ENCODE peak calls at places on chromosomes 13 and 19, in five cellular contexts. T, A, X, B and C are unnamed samples.

GRCh38 chr13:99353836-99354235 is 46.6 kb upstream of the GPR183 start:
- DNase-seq in T (no peak), A (no peak), X (no peak), B (no peak), C (no peak)

GRCh38 chr19:13847900-13848677 is 28.8 kb upstream of the NANOS3 start:
- DNase-seq in T (no peak), A (peak; percentile 14), X (no peak), B (no peak), C (no peak)

GRCh38 chr13:102187313-102187712 is 214.5 kb downstream of the FGF14 start:
- DNase-seq in T (no peak), A (no peak), X (no peak), B (no peak), C (no peak)

GRCh38 chr19:48121066-48121465 is 10.4 kb upstream of the PLA2G4C start:
- DNase-seq in T (no peak), A (no peak), X (no peak), B (no peak), C (no peak)

GRCh38 chr13:51397262-51397933 is 55.4 kb downstream of the INTS6 start:
- DNase-seq in T (no peak), A (peak; percentile 3), X (no peak), B (no peak), C (peak; percentile 9)

GRCh38 chr19:32041681-32042292 is 303.6 kb upstream of the ZNF507 start:
- DNase-seq in T (peak; percentile 38), A (peak; percentile 72), X (no peak), B (peak; percentile 55), C (peak; percentile 40)

GRCh38 chr19:11736696-11737095 is 2.0 kb downstream of the ZNF823 start:
- DNase-seq in T (peak; percentile 75), A (peak; percentile 21), X (peak; percentile 40), B (no peak), C (peak; percentile 99)

GRCh38 chr13:78319101-78319627 is 284.2 kb downstream of the POU4F1 start:
- DNase-seq in T (no peak), A (peak; percentile 0), X (no peak), B (no peak), C (no peak)

GRCh38 chr13:99996177-99996705 is 14.7 kb downstream of the ZIC2 start:
- DNase-seq in T (no peak), A (no peak), X (no peak), B (no peak), C (no peak)

GRCh38 chr13:102399791-102400618 is 1.8 kb downstream of the FGF14 start:
- DNase-seq in T (no peak), A (peak; percentile 78), X (no peak), B (peak; percentile 38), C (no peak)

GRCh38 chr19:47340477-47341208 is 8.5 kb upstream of the DHX34 start:
- DNase-seq in T (no peak), A (no peak), X (no peak), B (no peak), C (no peak)

GRCh38 chr13:66992183-66992582 is 238.0 kb downstream of the PCDH9 start:
- DNase-seq in T (no peak), A (no peak), X (no peak), B (no peak), C (no peak)

GRCh38 chr13:31722684-31723083 is 16.6 kb upstream of the RXFP2 start:
- DNase-seq in T (no peak), A (peak; percentile 68), X (no peak), B (no peak), C (no peak)

GRCh38 chr19:52640916-52641315 is 2.8 kb upstream of the ZNF83 start:
- DNase-seq in T (peak; percentile 72), A (peak; percentile 78), X (no peak), B (peak; percentile 86), C (peak; percentile 8)

GRCh38 chr19:28737021-28737525 is 475.9 kb downstream of the UQCRFS1 start:
- DNase-seq in T (no peak), A (no peak), X (peak; percentile 3), B (no peak), C (peak; percentile 33)

GRCh38 chr13:51689597-51689996 is 105.3 kb downstream of the WDFY2 start:
- DNase-seq in T (no peak), A (no peak), X (no peak), B (no peak), C (no peak)

GRCh38 chr13:88068975-88069374 is 397.8 kb downstream of the SLITRK5 start:
- DNase-seq in T (no peak), A (no peak), X (no peak), B (peak; percentile 79), C (peak; percentile 40)

GRCh38 chr13:21898990-21899389 is 228.1 kb downstream of the FGF9 start:
- DNase-seq in T (no peak), A (no peak), X (no peak), B (no peak), C (no peak)

GRCh38 chr13:101155920-101156319 is 260.4 kb downstream of the NALCN start:
- DNase-seq in T (no peak), A (no peak), X (no peak), B (no peak), C (no peak)

GRCh38 chr19:1648156-1648925 is 4.1 kb downstream of the TCF3 start:
- DNase-seq in T (no peak), A (no peak), X (peak; percentile 84), B (no peak), C (no peak)

GRCh38 chr19:19229701-19230100 is 17.9 kb downstream of the NCAN start:
- DNase-seq in T (no peak), A (no peak), X (no peak), B (no peak), C (no peak)

GRCh38 chr13:27621116-27621365 is 651 bp upstream of the POLR1D start:
- DNase-seq in T (no peak), A (no peak), X (no peak), B (no peak), C (no peak)

GRCh38 chr13:74464656-74465055 is 330.5 kb upstream of the KLF12 start:
- DNase-seq in T (no peak), A (no peak), X (no peak), B (no peak), C (no peak)

GRCh38 chr13:45678282-45678681 is 23.8 kb upstream of the CBY2 start:
- DNase-seq in T (no peak), A (no peak), X (no peak), B (no peak), C (no peak)

GRCh38 chr13:48761256-48761655 is 107.5 kb downstream of the CYSLTR2 start:
- DNase-seq in T (no peak), A (no peak), X (no peak), B (no peak), C (no peak)

GRCh38 chr19:28283592-28283991 is 929.4 kb downstream of the UQCRFS1 start:
- DNase-seq in T (no peak), A (no peak), X (no peak), B (no peak), C (no peak)

GRCh38 chr19:48470281-48470680 is 1.1 kb downstream of the CYTH2 start:
- DNase-seq in T (no peak), A (no peak), X (no peak), B (no peak), C (no peak)

GRCh38 chr13:36345438-36346221 is 564 bp downstream of the SPART start:
- DNase-seq in T (peak; percentile 11), A (no peak), X (no peak), B (peak; percentile 54), C (peak; percentile 90)

DNA sequence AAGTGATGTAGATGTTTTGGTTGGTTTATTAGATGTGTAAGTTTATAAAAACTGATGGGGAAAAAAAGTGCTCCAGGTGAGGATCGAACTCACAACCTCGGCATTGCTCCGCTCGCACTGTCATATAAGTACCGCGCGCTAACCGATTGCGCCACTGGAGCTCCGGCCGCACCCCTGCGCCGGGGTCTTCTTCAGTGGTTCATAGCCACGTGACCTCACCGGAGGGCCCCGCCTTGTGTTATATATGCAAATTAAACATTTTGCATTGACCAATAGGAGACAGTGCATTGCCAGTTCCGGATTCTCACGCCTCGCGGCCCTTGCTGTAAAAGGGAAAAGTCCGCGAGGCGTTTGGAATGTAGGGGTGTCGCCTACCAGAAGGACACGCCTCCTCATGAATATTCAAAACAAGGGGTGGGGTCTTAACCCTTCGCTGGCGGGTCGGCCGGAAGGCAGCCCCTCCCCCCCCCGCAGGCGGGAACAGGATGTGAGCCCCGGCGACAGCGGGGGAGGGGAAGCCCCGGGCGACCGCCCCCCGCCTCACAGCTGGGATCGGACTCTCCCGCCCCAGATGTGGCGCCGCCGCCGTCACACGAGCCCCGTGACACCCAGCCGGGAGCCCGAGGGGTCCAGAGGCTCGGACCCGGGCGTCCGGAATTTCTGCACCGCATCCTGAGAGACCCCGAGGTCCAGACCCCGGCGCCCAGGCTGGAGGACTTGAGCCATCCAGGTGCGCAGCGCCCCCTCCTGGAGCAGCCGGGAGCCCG is at the start of gene PLEKHG2:
- DNase-seq in T (peak; percentile 92), A (peak; percentile 95), X (peak; percentile 99), B (peak; percentile 98), C (peak; percentile 97)
- TF ChIP-seq CTCF in T (no peak), A (peak; percentile 88), X (peak; percentile 79), B (no peak), C (peak; percentile 49)

DNA sequence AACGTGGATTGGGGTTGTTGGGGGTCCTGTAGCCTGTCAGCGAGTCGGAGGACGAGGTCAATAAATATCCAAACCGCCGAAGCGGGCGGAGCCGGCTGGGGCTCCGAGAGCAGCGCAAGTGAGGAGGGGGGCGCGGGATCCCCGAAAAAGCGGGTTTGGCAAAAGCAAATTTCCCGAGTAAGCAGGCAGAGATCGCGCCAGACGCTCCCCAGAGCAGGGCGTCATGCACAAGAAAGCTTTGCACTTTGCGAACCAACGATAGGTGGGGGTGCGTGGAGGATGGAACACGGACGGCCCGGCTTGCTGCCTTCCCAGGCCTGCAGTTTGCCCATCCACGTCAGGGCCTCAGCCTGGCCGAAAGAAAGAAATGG is 754 bp upstream of the SIX5 start:
- DNase-seq in T (no peak), A (no peak), X (no peak), B (peak; percentile 38), C (no peak)
- TF ChIP-seq MAX in T (no peak), A (no peak), X (no peak), B (no peak), C (no peak)

GRCh38 chr19:37313335-37313627 is 57.6 kb upstream of the ZNF527 start:
- DNase-seq in T (no peak), A (no peak), X (no peak), B (no peak), C (no peak)

GRCh38 chr19:37317403-37318209 is 53.3 kb upstream of the ZNF527 start:
- DNase-seq in T (peak; percentile 11), A (peak; percentile 91), X (peak; percentile 98), B (peak; percentile 92), C (peak; percentile 95)
- TF ChIP-seq CTCF in T (no peak), A (peak; percentile 40), X (peak; percentile 51), B (no peak), C (no peak)

DNA sequence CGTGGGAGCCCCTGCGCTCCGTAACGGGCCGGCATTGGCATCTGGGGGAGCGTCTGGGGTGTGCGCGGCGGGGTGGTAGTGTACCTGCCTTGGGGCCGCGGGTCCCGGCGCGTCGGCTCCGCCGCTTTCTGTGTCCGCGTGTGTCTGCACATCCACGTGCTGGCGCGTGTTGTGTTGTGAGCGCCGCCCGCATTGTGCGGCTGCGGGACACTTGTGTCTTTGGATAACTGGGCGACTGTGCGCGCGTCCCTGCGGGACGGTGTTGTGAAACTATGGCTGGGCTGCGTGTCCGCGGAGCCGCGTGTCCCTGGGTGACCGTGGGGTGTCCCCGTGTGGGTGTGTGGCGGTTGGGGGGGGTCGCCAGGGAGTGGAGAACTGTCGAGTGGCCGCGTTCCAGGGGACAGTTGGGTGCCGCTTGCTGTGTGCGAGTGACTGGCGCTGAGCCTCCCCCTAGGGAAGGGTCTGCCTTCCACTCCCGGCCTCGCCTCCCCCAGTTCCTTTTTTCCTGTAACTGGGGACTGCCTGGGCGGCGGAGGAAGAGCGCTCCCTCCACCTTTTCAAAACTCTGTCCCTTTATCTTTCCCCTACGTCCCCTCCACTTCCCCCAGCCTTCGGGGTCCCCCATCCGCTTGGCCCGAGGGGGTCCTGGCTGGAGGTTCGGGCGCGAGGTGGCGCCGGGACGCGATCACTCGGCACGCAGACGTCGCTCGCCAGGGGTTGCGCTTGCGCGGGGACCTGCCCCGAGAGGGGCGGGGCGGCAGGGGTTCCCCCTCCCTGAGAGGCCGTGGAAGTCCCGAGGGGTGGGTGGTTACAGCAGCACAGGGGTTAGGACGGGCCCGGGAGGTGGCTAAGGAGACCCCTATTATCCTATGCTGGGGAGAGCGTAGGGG is 5.6 kb upstream of the NFIC start:
- DNase-seq in T (peak; percentile 69), A (peak; percentile 83), X (no peak), B (no peak), C (peak; percentile 82)
- TF ChIP-seq MAX in T (peak; percentile 97), A (peak; percentile 81), X (no peak), B (no peak), C (peak; percentile 77)